ENCODE peak calls at places on chromosomes 4 and X, in seven cellular contexts. Q, P, O, D, W, S and L are unnamed samples.

GRCh38 chr4:109441858-109442480 is 8.4 kb downstream of the SEC24B start:
- DNase-seq in P (no peak), O (no peak), Q (no peak), W (peak; percentile 29), D (no peak), S (no peak), L (no peak)

GRCh38 chrX:131083510-131084142 is 25.5 kb downstream of the ARHGAP36 start:
- DNase-seq in W (no peak), P (no peak), Q (no peak), O (no peak), D (no peak), S (no peak), L (no peak)

GRCh38 chrX:109886122-109886761 is 116.7 kb upstream of the TMEM164 start:
- DNase-seq in Q (peak; percentile 18), W (peak; percentile 45), S (no peak), O (no peak), D (peak; percentile 26), P (no peak), L (no peak)

GRCh38 chr4:73606465-73606974 is 13.7 kb downstream of the RASSF6 start:
- DNase-seq in Q (peak; percentile 85), O (no peak), W (no peak), P (no peak), D (peak; percentile 69), S (no peak), L (peak; percentile 74)

GRCh38 chrX:38138157-38138556 is 82.5 kb downstream of the SRPX start:
- DNase-seq in S (no peak), D (no peak), Q (peak; percentile 17), W (no peak), O (no peak), P (no peak), L (no peak)

GRCh38 chrX:3788494-3789233 is 75.2 kb upstream of the PRKX start:
- DNase-seq in P (no peak), O (no peak), Q (peak; percentile 50), D (peak; percentile 18), S (no peak), W (no peak), L (no peak)

GRCh38 chrX:74509989-74510388 is 88.7 kb downstream of the SLC16A2 start:
- DNase-seq in S (no peak), W (no peak), O (no peak), P (no peak), Q (no peak), D (no peak), L (no peak)

GRCh38 chr4:123299212-123299651 is 97.4 kb upstream of the SPRY1 start:
- DNase-seq in D (no peak), Q (no peak), O (no peak), P (no peak), W (peak; percentile 48), S (no peak), L (no peak)

GRCh38 chrX:133413218-133413925 is 1.9 kb downstream of the GPC4 start:
- DNase-seq in W (no peak), Q (no peak), O (no peak), D (no peak), P (no peak), S (no peak), L (no peak)

GRCh38 chr4:89492476-89493110 is 185.0 kb upstream of the GPRIN3 start:
- DNase-seq in S (no peak), D (no peak), P (no peak), W (peak; percentile 70), Q (no peak), O (no peak), L (no peak)

GRCh38 chr4:677431-678293 is 3.3 kb downstream of the MYL5 start:
- DNase-seq in O (no peak), W (no peak), S (no peak), D (peak; percentile 72), Q (no peak), P (peak; percentile 78), L (no peak)

GRCh38 chr4:10403633-10404445 is 53.4 kb downstream of the ZNF518B start:
- DNase-seq in O (no peak), D (peak; percentile 33), Q (peak; percentile 14), W (peak; percentile 48), S (no peak), P (no peak), L (no peak)

GRCh38 chrX:129996120-129996519 is 13.7 kb downstream of the BCORL1 start:
- DNase-seq in S (no peak), W (peak; percentile 73), D (no peak), O (no peak), Q (no peak), P (no peak), L (no peak)